ENCODE peak calls at places on chromosomes 13 and 19, in six cellular contexts. M is HepG2, H is SK-N-SH, X is K562, C is GM12891, P is H1. A is an unnamed sample.
A peak's percentile ranks its signal among the peaks of the same experiment; 100 is the strongest.

GRCh38 chr19:16496613-16496983 is 404 bp downstream of the C19orf44 start:
- DNase-seq in X (no peak), C (no peak), P (peak; percentile 48), M (no peak), H (no peak), A (no peak)

GRCh38 chr13:36788276-36788675 is 30.7 kb upstream of the RFXAP start:
- DNase-seq in X (no peak), M (no peak), H (no peak), P (no peak), C (no peak), A (no peak)

GRCh38 chr19:43624933-43625332 is 5.5 kb upstream of the ZNF428 start:
- DNase-seq in P (peak; percentile 96), M (no peak), X (peak; percentile 92), H (no peak), C (peak; percentile 75), A (peak; percentile 63)

GRCh38 chr13:109271991-109272454 is 514.4 kb downstream of the IRS2 start:
- DNase-seq in P (no peak), M (no peak), H (no peak), X (no peak), C (no peak), A (no peak)

GRCh38 chr19:12578641-12579040 is 27.4 kb upstream of the ZNF564 start:
- DNase-seq in C (no peak), H (no peak), P (no peak), X (no peak), M (no peak), A (no peak)

GRCh38 chr13:90447735-90448103 is 899.8 kb upstream of the MIR17HG start:
- DNase-seq in H (no peak), P (no peak), M (no peak), C (no peak), X (no peak), A (no peak)

GRCh38 chr13:65656740-65657329 is 1573.3 kb downstream of the PCDH9 start:
- DNase-seq in X (no peak), P (no peak), C (no peak), H (no peak), M (no peak), A (no peak)

GRCh38 chr13:69264362-69265334 is 843.0 kb upstream of the ATXN8OS start:
- DNase-seq in X (peak; percentile 5), M (no peak), P (no peak), C (no peak), H (no peak), A (no peak)

GRCh38 chr19:47230122-47230920 is 678 bp downstream of the BBC3 start:
- DNase-seq in M (peak; percentile 32), X (peak; percentile 84), P (peak; percentile 93), H (peak; percentile 86), C (peak; percentile 63), A (no peak)

DNA sequence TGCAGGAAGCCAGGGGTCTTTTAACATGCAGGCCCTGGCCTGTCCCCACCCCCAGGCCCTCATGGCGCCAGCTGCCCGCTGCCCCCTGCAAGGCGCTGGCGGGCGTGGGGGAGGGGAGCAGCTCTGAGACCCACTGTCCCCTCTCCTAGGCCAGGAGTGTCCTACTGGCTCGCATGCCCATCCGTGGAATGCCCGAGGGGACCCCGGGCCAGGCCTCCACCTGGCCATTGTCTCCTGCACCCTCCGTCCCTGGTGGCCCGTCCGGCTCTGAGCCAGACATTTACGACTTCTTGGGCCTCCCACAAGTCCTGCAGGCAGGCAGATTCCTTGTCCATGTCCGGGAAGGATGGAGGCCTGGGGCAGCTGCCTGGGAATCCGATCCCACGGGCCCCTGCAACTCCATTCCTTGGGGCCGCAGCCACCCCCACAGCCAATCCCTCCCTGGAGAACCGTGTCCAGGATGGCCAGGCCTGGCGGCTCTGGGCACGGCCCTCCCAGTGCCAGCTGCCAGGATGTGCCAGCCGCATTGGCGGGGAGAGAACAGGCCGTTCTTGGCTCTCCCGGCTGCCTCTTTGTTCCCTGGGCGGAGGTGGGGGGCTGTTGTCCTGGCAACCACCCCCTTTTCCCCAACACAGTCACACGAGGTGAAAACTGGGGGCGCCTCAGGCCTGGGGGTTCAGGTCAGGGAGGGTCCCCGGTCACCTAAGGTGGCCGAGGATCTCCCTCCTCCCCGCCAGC is 10.5 kb upstream of the PLIN3 start:
- DNase-seq in C (no peak), X (no peak), H (peak; percentile 57), M (no peak), P (peak; percentile 60), A (no peak)
- TF ChIP-seq POLR2AphosphoS5 in C (no peak), X (no peak), H (no peak), M (no peak), P (no peak), A (no peak)

DNA sequence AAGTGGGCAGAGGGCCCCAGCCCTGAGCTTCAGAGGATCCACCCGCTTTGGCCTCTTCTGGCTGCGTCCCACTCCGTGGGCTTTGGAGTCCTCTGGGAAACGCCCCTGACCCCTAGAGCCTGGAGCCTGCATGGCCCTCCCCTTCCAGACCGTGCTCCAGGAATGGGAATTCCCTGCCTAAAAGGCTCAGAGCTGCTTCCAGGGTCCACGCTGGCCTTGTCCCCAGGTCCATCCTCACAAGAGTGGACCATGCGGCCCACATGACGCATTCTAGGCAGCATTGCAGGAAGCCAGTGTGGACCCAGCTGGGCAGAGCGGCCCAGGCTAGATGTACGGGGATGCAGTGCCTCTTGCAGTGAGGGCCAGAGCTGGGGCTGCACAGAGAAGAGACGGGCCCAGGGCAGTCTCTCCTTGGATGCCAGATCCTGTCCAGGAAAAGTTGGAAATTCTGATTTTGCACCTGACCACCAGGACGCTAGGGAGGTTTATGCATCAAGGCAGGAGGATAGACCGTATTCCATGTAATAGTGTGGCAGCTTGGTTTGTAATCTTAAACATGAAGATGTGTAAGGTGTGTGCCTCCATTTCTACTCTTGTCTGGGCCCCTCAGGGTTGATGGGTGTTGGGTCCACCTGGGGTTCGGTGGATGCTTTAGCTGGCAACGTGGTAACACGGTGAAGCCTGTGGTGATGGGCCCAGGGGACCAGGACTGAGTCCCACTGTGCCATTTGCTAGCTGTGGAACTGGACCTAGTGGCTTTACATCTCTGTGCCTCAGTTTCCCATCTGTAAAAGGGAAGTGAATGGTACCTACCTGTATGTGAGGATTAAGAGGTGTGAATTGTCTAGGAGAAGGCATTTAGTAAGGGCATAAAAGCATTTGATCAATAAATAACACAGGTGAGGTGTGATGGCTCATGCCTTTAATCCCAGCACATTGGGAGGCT is 14.8 kb upstream of the FXYD3 start:
- DNase-seq in P (no peak), X (no peak), C (no peak), M (no peak), H (no peak), A (no peak)
- TF ChIP-seq TAF1 in P (no peak), X (no peak), C (no peak), M (no peak), H (no peak), A (no peak)

GRCh38 chr19:1812426-1813196 is 535 bp upstream of the ATP8B3 start:
- DNase-seq in M (peak; percentile 93), X (peak; percentile 94), P (peak; percentile 95), H (peak; percentile 96), C (peak; percentile 95), A (peak; percentile 95)
- TF ChIP-seq POLR2AphosphoS5 in M (peak; percentile 68), X (peak; percentile 27), P (no peak), H (peak; percentile 78), C (no peak), A (no peak)

DNA sequence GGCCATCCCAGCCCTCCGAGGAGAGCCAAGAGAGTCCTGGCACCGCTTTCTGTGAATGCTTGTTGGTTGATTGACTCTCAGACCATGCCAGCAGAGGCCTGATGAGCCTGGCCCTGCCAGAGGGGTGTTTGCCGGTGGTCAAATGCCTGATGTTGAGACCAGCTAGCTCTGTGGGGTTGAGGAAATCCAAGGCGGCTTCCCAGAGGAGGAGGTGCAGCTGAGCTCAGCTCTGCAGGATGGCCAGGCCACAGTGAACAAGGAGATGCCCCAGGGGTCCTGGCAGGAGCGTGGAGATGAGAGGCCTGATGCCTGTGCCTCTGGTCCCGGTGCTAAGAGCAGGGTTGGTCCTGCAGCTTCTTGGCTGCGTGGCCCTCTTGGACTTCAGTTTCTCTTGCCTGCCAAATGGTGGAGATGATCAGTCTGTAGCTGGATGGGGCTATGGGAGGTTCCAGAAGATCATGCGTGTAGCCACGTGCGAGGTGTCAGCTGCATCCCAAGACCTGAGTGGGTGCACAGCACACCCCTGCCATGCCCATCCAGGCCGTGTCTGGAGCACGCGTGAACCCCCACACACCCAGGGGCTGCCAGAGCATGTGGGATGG is 16.8 kb downstream of the NFIC start:
- DNase-seq in H (no peak), P (no peak), M (no peak), X (no peak), C (no peak), A (no peak)
- TF ChIP-seq TAF1 in H (no peak), P (no peak), M (no peak), X (no peak), C (no peak), A (no peak)

GRCh38 chr19:7228935-7229541 is 65.2 kb downstream of the INSR start:
- DNase-seq in H (no peak), X (no peak), P (no peak), C (no peak), M (no peak), A (no peak)

GRCh38 chr19:7227735-7228134 is 66.5 kb downstream of the INSR start:
- DNase-seq in M (no peak), C (no peak), P (no peak), H (no peak), X (no peak), A (no peak)

GRCh38 chr19:7229735-7230134 is 64.5 kb downstream of the INSR start:
- DNase-seq in P (no peak), M (no peak), H (no peak), C (no peak), X (no peak), A (no peak)

GRCh38 chr19:7226749-7227148 is 67.5 kb downstream of the INSR start:
- DNase-seq in H (no peak), C (no peak), X (no peak), P (no peak), M (no peak), A (no peak)

GRCh38 chr19:7230826-7231225 is 63.4 kb downstream of the INSR start:
- DNase-seq in H (no peak), C (no peak), P (no peak), M (no peak), X (no peak), A (no peak)
- TF ChIP-seq POLR2AphosphoS5 in H (no peak), C (no peak), P (no peak), M (no peak), X (no peak), A (no peak)